ENCODE peak calls at places on chromosomes 3 and 15, in ten cellular contexts. T is uterus, W is AG04450, N is prostate gland, H is upper lobe of left lung, V is ovary, B is AG09309, S is mucosa of descending colon, D is HCT116, E is OCI-LY7. M is an unnamed sample.

GRCh38 chr3:12193485-12194165 is 34.9 kb upstream of the TIMP4 start:
- DNase-seq in E (no peak), W (peak; percentile 97), V (no peak), S (no peak), B (peak; percentile 95), H (peak; percentile 77), D (peak; percentile 90), N (no peak), T (peak; percentile 45), M (peak; percentile 97)

GRCh38 chr3:194824676-194825075 is 139.0 kb downstream of the FAM43A start:
- DNase-seq in T (no peak), B (peak; percentile 78), S (no peak), V (no peak), W (no peak), H (no peak), E (no peak), N (no peak), D (no peak), M (peak; percentile 9)

GRCh38 chr3:44845528-44846520 is 15.9 kb upstream of the TMEM42 start:
- DNase-seq in T (peak; percentile 27), V (no peak), E (no peak), N (no peak), B (peak; percentile 27), S (no peak), W (no peak), H (no peak), D (no peak), M (peak; percentile 28)

GRCh38 chr15:60652245-60652644 is 173.3 kb upstream of the ICE2 start:
- DNase-seq in E (peak; percentile 32), H (no peak), S (no peak), B (no peak), V (no peak), W (no peak), D (no peak), N (no peak), T (no peak), M (no peak)

GRCh38 chr3:48413086-48413485 is 16.8 kb downstream of the PLXNB1 start:
- DNase-seq in B (no peak), N (no peak), E (no peak), T (no peak), W (no peak), S (no peak), D (no peak), V (peak; percentile 13), H (no peak), M (no peak)

GRCh38 chr3:193830791-193831191 is 237.8 kb downstream of the OPA1 start:
- DNase-seq in D (no peak), E (no peak), S (no peak), V (no peak), T (no peak), N (peak; percentile 90), H (no peak), B (no peak), W (no peak), M (no peak)

GRCh38 chr15:36954486-36954885 is 145.9 kb downstream of the MEIS2 start:
- DNase-seq in H (no peak), W (no peak), T (no peak), V (no peak), S (no peak), N (no peak), B (no peak), E (no peak), D (no peak), M (no peak)

GRCh38 chr3:125186261-125186770 is 26.2 kb downstream of the SLC12A8 start:
- DNase-seq in H (no peak), E (no peak), B (no peak), V (no peak), S (no peak), W (no peak), T (peak; percentile 35), N (no peak), D (no peak), M (no peak)

GRCh38 chr15:64865998-64866520 is 24.3 kb downstream of the PLEKHO2 start:
- DNase-seq in D (no peak), S (no peak), W (peak; percentile 93), H (no peak), V (peak; percentile 69), E (no peak), T (no peak), N (no peak), B (no peak), M (peak; percentile 76)

GRCh38 chr15:90619468-90619867 is 89.7 kb downstream of the CRTC3 start:
- DNase-seq in S (no peak), T (no peak), E (no peak), W (no peak), H (no peak), B (no peak), N (no peak), D (no peak), V (no peak), M (no peak)

GRCh38 chr3:38375072-38375471 is 28.5 kb downstream of the XYLB start:
- DNase-seq in W (no peak), B (no peak), V (no peak), N (no peak), H (no peak), E (no peak), T (no peak), S (no peak), D (no peak), M (no peak)

GRCh38 chr15:56608140-56608778 is 125.0 kb downstream of the ZNF280D start:
- DNase-seq in N (no peak), S (no peak), H (no peak), D (no peak), V (no peak), T (no peak), B (no peak), W (no peak), E (peak; percentile 87), M (no peak)

GRCh38 chr15:81394609-81395008 is 20.6 kb upstream of the TMC3 start:
- DNase-seq in N (no peak), T (peak; percentile 51), H (no peak), D (no peak), V (no peak), W (no peak), E (no peak), B (no peak), S (no peak), M (no peak)

GRCh38 chr3:55879901-55880331 is 392.8 kb upstream of the WNT5A start:
- DNase-seq in T (no peak), W (peak; percentile 6), S (no peak), D (no peak), H (no peak), N (no peak), B (no peak), E (no peak), V (no peak), M (peak; percentile 26)

GRCh38 chr15:88586401-88587162 is 34.6 kb upstream of the AEN start:
- DNase-seq in T (no peak), D (no peak), B (no peak), H (no peak), W (no peak), E (no peak), S (no peak), N (no peak), V (no peak), M (no peak)

GRCh38 chr3:127588675-127589577 is 1.6 kb downstream of the TPRA1 start:
- DNase-seq in H (no peak), D (no peak), W (peak; percentile 11), V (no peak), E (peak; percentile 33), S (no peak), T (no peak), N (no peak), B (peak; percentile 38), M (no peak)

DNA sequence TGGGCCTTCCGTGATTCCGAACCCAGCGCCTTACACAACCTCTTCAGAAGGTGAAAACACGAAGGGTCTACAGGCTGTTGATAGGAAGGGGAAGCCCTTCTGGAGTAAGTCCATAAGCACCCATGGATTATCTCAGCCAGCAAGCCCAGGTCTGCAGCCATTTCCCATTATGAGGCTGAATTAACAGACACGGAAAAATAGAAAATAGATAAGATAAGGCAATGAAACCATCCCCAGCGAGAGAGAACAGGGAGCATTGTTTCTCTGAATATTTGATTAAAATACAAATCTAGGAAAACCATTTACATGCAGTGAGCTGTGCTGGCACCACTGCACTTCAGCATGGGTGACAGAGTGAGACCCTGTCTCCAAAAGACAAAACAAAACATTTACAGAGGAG is 16.2 kb upstream of the CERS3 start:
- DNase-seq in H (no peak), B (no peak), N (no peak), W (no peak), S (no peak), V (no peak), D (no peak), E (no peak), T (no peak), M (no peak)
- H3K4me3 ChIP-seq in H (no peak overlapping the region), B (no peak overlapping the region), N (no peak overlapping the region), W (no peak overlapping the region), S (no peak overlapping the region), V (no peak overlapping the region), D (no peak overlapping the region), E (no peak overlapping the region), T (no peak overlapping the region), M (no peak overlapping the region)

DNA sequence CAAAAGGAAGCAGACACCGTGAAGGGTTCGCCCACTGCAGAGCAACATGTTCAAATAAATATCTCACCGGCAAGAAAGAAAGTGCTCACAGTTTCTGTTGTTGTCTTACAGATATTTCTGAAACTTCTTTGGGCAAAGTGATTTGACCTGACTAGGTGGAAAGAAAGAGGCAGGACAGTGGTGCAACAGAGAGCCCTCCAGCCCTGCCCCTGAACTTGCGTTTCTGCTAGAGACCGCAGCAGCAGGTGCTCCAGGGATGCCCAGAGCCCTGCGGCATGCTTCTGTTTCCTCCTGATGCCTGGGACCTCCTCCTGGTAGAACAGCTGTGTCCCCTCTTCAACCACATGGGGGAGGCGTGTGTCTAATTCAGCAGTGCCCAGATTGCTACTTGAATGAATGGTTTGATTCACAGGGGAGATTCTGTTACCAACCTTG is 123.4 kb downstream of the ATP10A start:
- DNase-seq in W (peak; percentile 18), B (no peak), D (no peak), N (no peak), E (peak; percentile 72), T (no peak), V (no peak), H (no peak), S (no peak), M (no peak)
- TF ChIP-seq CTCF in W (peak; percentile 61), B (peak; percentile 64), D (no peak), N (no peak), E (peak; percentile 76), T (peak; percentile 38), V (no peak), H (no peak), S (no peak), M (peak; percentile 52)

GRCh38 chr3:53252105-53252946 is 3.5 kb downstream of the TKT start:
- DNase-seq in E (peak; percentile 47), H (peak; percentile 83), D (no peak), S (no peak), V (no peak), N (no peak), B (no peak), W (no peak), T (no peak), M (no peak)
- H3K4me3 ChIP-seq in E (peak overlapping the region; percentile 95), H (peak overlapping the region; percentile 99), D (no peak overlapping the region), S (no peak overlapping the region), V (no peak overlapping the region), N (no peak overlapping the region), B (no peak overlapping the region), W (peak overlapping the region; percentile 96), T (no peak overlapping the region), M (peak overlapping the region; percentile 18)

GRCh38 chr3:37016903-37017302 is 23.6 kb downstream of the MLH1 start:
- DNase-seq in D (no peak), B (no peak), T (no peak), H (no peak), N (no peak), E (no peak), W (no peak), S (no peak), V (no peak), M (no peak)
- TF ChIP-seq CTCF in D (no peak), B (no peak), T (no peak), H (no peak), N (no peak), E (no peak), W (no peak), S (no peak), V (no peak), M (no peak)